ENCODE peak calls at places on chromosomes 5 and 9, in five cellular contexts. F is thyroid gland, G is Caco-2, T is choroid plexus epithelial cell, P is AG04449. C is an unnamed sample.

GRCh38 chr5:143349127-143349526 is 54.4 kb downstream of the NR3C1 start:
- DNase-seq in F (no peak), G (no peak), T (no peak), P (no peak), C (no peak)

GRCh38 chr5:27311544-27311943 is 273.2 kb upstream of the CDH9 start:
- DNase-seq in F (no peak), G (no peak), T (peak), P (peak), C (no peak)

GRCh38 chr5:173399846-173400245 is 71.6 kb upstream of the STC2 start:
- DNase-seq in F (no peak), G (no peak), T (no peak), P (no peak), C (no peak)

GRCh38 chr5:177508217-177508611 is 1.4 kb downstream of the DOK3 start:
- DNase-seq in F (no peak), G (no peak), T (no peak), P (no peak), C (no peak)

GRCh38 chr9:32705059-32705458 is 69.6 kb upstream of the TAF1L start:
- DNase-seq in F (no peak), G (no peak), T (peak), P (no peak), C (no peak)

GRCh38 chr9:33443504-33444154 is 3.8 kb downstream of the AQP3 start:
- DNase-seq in F (no peak), G (no peak), T (no peak), P (no peak), C (no peak)

GRCh38 chr5:180641566-180641900 is 7.9 kb downstream of the FLT4 start:
- DNase-seq in F (no peak), G (peak), T (no peak), P (no peak), C (no peak)

GRCh38 chr5:23343121-23343520 is 164.3 kb upstream of the PRDM9 start:
- DNase-seq in F (no peak), G (no peak), T (no peak), P (no peak), C (no peak)

GRCh38 chr5:110757118-110757729 is 18.4 kb downstream of the SLC25A46 start:
- DNase-seq in F (peak), G (no peak), T (peak), P (no peak), C (no peak)

GRCh38 chr9:113992994-113993393 is 85.1 kb downstream of the AMBP start:
- DNase-seq in F (no peak), G (no peak), T (no peak), P (no peak), C (no peak)

GRCh38 chr5:98309785-98310566 is 463.5 kb upstream of the RGMB start:
- DNase-seq in F (no peak), G (no peak), T (peak), P (peak), C (no peak)

GRCh38 chr9:90801175-90801506 is 478 bp upstream of the SYK start:
- DNase-seq in F (no peak), G (no peak), T (no peak), P (no peak), C (no peak)

GRCh38 chr9:122251351-122251750 is 13.3 kb downstream of the RBM18 start:
- DNase-seq in F (no peak), G (no peak), T (no peak), P (no peak), C (no peak)

GRCh38 chr5:138068742-138069375 is 15.0 kb upstream of the WNT8A start:
- DNase-seq in F (peak), G (peak), T (peak), P (peak), C (peak)

DNA sequence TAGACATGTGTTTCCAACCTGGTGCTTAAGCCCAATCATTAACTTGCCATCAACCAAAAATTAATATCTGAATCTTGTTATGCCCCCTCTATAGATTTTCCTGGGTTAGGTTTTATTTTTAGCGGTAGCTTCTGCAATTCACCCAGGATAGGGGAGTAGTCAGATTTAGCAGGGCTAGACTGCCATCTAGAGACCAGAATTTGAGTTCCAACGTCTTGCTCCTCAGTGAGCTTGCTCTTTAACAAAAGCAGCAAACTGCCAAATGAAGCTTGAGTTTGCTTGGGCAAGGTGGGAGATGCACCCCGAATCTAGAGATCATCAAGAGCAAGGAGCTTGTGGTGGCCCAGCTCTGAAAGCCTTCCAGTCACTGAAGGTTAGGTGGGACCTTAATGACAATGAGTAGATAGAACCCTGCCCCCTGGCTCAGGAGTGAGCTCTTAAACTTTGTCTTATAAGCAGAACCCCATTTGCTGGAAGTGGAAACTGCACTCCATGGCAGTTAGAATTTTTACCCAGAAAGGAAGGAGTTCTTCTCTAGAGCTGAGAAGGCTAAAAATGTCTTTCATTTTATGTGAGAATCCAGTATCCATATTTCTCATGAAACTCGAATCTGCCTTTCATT is 456.1 kb downstream of the RASEF start:
- DNase-seq in F (peak), G (peak), T (peak), P (peak), C (peak)
- TF ChIP-seq CTCF in F (peak), G (peak), T (peak), P (peak), C (no peak)

GRCh38 chr5:91271999-91272398 is 111.1 kb downstream of the ARRDC3 start:
- DNase-seq in F (no peak), G (no peak), T (no peak), P (no peak), C (no peak)

GRCh38 chr5:91269198-91269597 is 113.9 kb downstream of the ARRDC3 start:
- DNase-seq in F (no peak), G (no peak), T (no peak), P (no peak), C (no peak)

GRCh38 chr5:91263898-91264297 is 119.2 kb downstream of the ARRDC3 start:
- DNase-seq in F (no peak), G (no peak), T (no peak), P (no peak), C (no peak)

GRCh38 chr5:91264311-91265051 is 118.6 kb downstream of the ARRDC3 start:
- DNase-seq in F (no peak), G (no peak), T (no peak), P (no peak), C (no peak)

GRCh38 chr5:91266184-91266705 is 116.9 kb downstream of the ARRDC3 start:
- DNase-seq in F (no peak), G (no peak), T (peak), P (no peak), C (no peak)
- TF ChIP-seq CTCF in F (no peak), G (no peak), T (no peak), P (no peak), C (peak)

DNA sequence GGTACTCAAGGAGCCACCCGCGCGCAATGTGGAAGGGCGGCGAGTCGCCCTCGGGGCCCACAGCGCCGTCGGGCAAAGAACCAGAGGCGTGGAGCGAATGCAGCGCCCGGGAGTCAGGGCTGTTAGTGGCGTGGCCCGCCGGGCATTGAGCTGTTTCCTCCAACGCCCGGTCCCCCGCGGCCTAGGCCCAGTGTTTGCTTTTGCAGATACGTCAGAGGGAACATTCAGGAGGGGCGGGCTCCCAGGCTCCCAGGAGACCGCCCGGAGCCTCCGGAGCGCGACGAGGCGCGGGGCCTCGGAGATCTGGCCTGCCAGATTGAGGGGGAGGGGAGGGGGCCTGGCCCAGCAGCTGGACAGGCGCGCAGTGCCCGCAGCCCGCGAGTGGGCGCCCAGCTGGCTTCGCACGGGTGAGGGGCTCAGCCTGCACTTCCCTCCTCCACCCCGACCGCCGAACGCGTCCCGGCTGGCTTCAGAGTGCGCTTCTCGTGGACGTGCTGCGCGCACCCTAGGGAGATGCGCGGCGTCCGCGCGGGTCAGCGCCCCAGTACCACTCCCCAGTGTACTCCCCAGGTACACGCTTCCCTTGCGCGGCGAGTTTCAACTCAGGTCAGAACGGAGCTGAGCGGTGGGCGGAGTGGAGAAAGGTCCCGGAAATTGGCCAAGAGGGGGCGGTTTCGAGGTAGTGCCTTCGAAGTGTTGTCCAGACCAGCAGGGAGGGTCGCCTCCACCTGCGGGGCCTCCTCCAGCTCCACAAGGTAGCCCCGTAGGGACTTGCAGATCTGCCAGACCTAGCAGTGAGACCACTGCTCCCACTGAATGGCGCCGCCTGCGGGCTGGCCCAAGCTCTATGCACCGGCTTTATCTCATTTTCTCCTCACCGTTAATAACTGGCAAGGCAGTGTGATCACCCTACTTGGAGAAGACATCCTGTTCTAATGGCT is 130.4 kb downstream of the TMEM174 start:
- DNase-seq in F (peak), G (no peak), T (peak), P (no peak), C (peak)
- TF ChIP-seq CTCF in F (no peak), G (peak), T (peak), P (no peak), C (peak)

DNA sequence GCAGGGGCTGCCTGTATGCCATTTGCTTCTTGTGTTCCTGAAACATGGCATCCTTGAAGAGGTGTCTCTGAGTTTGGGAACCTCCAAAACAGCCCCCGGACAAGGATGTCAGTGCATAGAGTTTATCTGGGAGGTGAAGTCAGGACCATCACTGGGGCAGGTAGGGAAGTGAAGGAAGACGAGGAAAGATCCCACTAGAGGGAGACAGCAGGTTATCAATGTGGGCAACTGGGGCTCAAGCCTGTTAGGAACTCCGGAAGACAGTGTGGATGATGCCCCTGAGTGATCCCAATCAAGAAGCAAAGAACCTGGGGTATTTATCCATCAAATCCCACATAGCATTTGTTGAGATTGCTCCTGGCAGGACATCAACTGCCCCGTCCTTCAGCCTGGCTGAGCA is 233.1 kb downstream of the AGTPBP1 start:
- DNase-seq in F (no peak), G (no peak), T (peak), P (no peak), C (no peak)
- TF ChIP-seq CTCF in F (no peak), G (peak), T (peak), P (no peak), C (no peak)

GRCh38 chr5:132762246-132763000 is 14.6 kb downstream of the SEPTIN8 start:
- DNase-seq in F (no peak), G (no peak), T (no peak), P (no peak), C (no peak)
- TF ChIP-seq CTCF in F (no peak), G (no peak), T (no peak), P (no peak), C (no peak)

GRCh38 chr5:76746677-76747076 is 30.8 kb downstream of the F2R start:
- DNase-seq in F (no peak), G (no peak), T (no peak), P (no peak), C (no peak)
- TF ChIP-seq CTCF in F (no peak), G (peak), T (no peak), P (no peak), C (no peak)

GRCh38 chr9:75855509-75855908 is 35.0 kb upstream of the PCSK5 start:
- DNase-seq in F (peak), G (no peak), T (peak), P (no peak), C (no peak)
- TF ChIP-seq CTCF in F (peak), G (no peak), T (peak), P (peak), C (peak)

GRCh38 chr5:168086104-168086610 is 205.3 kb upstream of the WWC1 start:
- DNase-seq in F (no peak), G (peak), T (no peak), P (peak), C (no peak)
- TF ChIP-seq CTCF in F (no peak), G (peak), T (no peak), P (peak), C (no peak)

GRCh38 chr9:112712678-112713077 is 5.2 kb downstream of the INIP start:
- DNase-seq in F (no peak), G (no peak), T (no peak), P (no peak), C (no peak)

GRCh38 chr9:112705773-112706427 is 12.0 kb downstream of the INIP start:
- DNase-seq in F (peak), G (no peak), T (peak), P (no peak), C (no peak)

DNA sequence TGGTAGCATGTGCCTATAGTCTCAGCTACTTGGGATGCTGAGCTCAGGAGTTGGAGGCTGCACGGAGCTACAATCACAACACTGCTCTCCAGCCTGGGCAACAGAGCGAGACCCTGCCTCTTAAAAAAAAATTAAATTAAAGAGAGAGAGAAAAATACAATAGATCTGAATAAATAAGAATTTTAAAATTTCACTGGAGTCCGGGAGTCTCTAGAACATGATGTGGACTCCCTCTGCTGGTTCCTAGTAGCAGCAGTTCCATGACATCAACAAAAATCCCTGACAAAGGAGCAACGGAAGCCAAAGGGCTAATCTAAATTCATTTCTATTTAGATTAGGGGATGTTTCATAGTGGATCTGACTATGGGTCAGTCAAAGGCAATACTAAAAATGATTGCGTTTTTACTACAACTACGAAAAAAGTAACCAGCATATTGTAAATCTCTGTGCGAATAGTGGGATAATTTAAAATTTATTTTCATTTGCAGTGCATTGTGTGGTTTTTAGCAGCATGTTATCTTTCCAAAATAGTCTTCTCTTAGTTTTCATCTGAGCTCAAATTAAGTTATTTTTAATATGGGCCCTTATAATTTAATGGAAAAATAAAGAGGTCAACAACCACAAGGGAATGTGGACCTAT is 6.7 kb downstream of the INIP start:
- DNase-seq in F (peak), G (no peak), T (peak), P (no peak), C (no peak)
- TF ChIP-seq CTCF in F (peak), G (peak), T (peak), P (peak), C (no peak)

GRCh38 chr5:59445741-59446140 is 447.8 kb downstream of the PDE4D start:
- DNase-seq in F (no peak), G (no peak), T (peak), P (no peak), C (no peak)

DNA sequence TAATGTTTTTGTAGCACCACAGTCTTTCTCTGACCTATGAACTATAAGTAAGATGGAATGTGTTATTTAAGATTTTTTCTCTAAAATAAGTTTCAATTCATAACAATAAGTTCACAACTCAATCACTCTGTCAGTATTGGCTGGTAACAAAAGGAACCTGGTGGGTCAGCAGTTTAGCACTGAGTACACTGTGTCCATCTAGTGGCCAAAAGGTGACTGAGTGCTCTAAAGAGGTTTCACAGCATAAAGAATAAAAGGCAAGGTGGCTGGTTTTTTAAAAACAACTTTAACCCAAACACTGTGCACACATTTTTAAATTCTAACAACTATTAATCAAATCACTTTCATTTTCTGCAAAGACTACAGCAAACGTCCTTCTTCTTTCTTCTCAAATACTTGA is 443.3 kb downstream of the PDE4D start:
- DNase-seq in F (no peak), G (no peak), T (no peak), P (no peak), C (no peak)
- TF ChIP-seq CTCF in F (no peak), G (no peak), T (peak), P (no peak), C (no peak)